ENCODE peak calls at places on chromosomes 6 and 20, in six cellular contexts. G, H, L, N, T and B are unnamed samples.

GRCh38 chr20:47677314-47678129 is 107.8 kb downstream of the SULF2 start:
- DNase-seq in N (peak), H (peak), L (no peak), T (peak), G (peak), B (peak)

GRCh38 chr6:20438462-20439070 is 36.9 kb downstream of the E2F3 start:
- DNase-seq in G (no peak), H (no peak), N (no peak), L (no peak), T (no peak), B (no peak)

GRCh38 chr6:142313284-142313683 is 11.5 kb downstream of the ADGRG6 start:
- DNase-seq in H (peak), T (peak), L (no peak), N (no peak), G (no peak), B (no peak)

GRCh38 chr6:147384029-147384428 is 124.5 kb upstream of the SAMD5 start:
- DNase-seq in H (no peak), L (no peak), N (no peak), G (no peak), T (no peak), B (no peak)

GRCh38 chr6:75882734-75883133 is 133.7 kb downstream of the MYO6 start:
- DNase-seq in T (no peak), N (no peak), H (no peak), L (no peak), G (no peak), B (no peak)

GRCh38 chr6:32905078-32905477 is 35.8 kb downstream of the HLA-DMB start:
- DNase-seq in T (no peak), G (no peak), N (no peak), H (no peak), L (no peak), B (no peak)

GRCh38 chr6:158978752-158979151 is 21.2 kb downstream of the RSPH3 start:
- DNase-seq in T (no peak), H (no peak), L (no peak), N (no peak), G (no peak), B (no peak)

GRCh38 chr6:27374824-27375612 is 13.5 kb upstream of the ZNF391 start:
- DNase-seq in T (no peak), H (peak), N (peak), L (no peak), G (peak), B (peak)

GRCh38 chr20:24139846-24140245 is 151.3 kb upstream of the GGTLC1 start:
- DNase-seq in G (no peak), N (no peak), T (no peak), H (no peak), L (no peak), B (no peak)

GRCh38 chr6:84050408-84050807 is 16.8 kb downstream of the MRAP2 start:
- DNase-seq in L (no peak), G (no peak), N (peak), H (no peak), T (no peak), B (peak)

GRCh38 chr20:10864076-10864672 is 190.4 kb upstream of the JAG1 start:
- DNase-seq in T (peak), L (no peak), G (no peak), H (no peak), N (no peak), B (peak)

GRCh38 chr20:47574616-47575401 is 73.1 kb downstream of the NCOA3 start:
- DNase-seq in N (peak), T (peak), L (no peak), H (peak), G (no peak), B (peak)

GRCh38 chr6:127516676-127517273 is 2.4 kb downstream of the MTCL3 start:
- DNase-seq in L (no peak), T (peak), G (peak), N (peak), H (peak), B (peak)

GRCh38 chr6:53437557-53438202 is 88.9 kb upstream of the ELOVL5 start:
- DNase-seq in N (peak), L (peak), G (peak), H (peak), T (peak), B (peak)

GRCh38 chr20:59705651-59706101 is 101.3 kb downstream of the PHACTR3 start:
- DNase-seq in N (no peak), L (no peak), G (no peak), T (no peak), H (no peak), B (peak)
- TF ChIP-seq MYC in N (no peak), L (no peak), G (no peak), T (no peak), H (no peak), B (no peak)

GRCh38 chr6:149028767-149029405 is 282.1 kb downstream of the UST start:
- DNase-seq in T (peak), L (peak), H (peak), N (peak), G (peak), B (peak)

GRCh38 chr6:149032599-149033405 is 284.7 kb upstream of the TAB2 start:
- DNase-seq in L (peak), T (peak), G (peak), N (no peak), H (no peak), B (peak)

GRCh38 chr6:149033454-149034241 is 283.9 kb upstream of the TAB2 start:
- DNase-seq in H (no peak), T (no peak), L (peak), G (no peak), N (no peak), B (no peak)

GRCh38 chr6:149031545-149032317 is 284.9 kb downstream of the UST start:
- DNase-seq in T (peak), N (no peak), H (no peak), L (no peak), G (peak), B (peak)

DNA sequence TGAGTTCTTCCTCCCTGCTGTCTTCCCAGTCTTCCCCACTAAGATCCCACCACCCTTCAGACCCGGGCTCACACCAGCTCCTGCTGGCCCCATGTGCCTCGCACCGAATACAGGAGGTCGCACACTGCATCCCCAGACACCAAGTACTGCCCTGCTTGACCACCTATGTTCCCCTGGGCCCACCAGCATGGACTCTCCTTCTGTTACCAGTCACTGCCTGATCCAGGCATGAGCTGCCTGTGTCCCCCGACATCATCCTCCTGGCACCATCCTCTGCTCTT is 285.3 kb upstream of the TAB2 start:
- DNase-seq in T (no peak), L (no peak), G (no peak), H (no peak), N (no peak), B (no peak)
- TF ChIP-seq POLR2A in T (no peak), L (peak), G (no peak), H (no peak), N (no peak), B (no peak)

DNA sequence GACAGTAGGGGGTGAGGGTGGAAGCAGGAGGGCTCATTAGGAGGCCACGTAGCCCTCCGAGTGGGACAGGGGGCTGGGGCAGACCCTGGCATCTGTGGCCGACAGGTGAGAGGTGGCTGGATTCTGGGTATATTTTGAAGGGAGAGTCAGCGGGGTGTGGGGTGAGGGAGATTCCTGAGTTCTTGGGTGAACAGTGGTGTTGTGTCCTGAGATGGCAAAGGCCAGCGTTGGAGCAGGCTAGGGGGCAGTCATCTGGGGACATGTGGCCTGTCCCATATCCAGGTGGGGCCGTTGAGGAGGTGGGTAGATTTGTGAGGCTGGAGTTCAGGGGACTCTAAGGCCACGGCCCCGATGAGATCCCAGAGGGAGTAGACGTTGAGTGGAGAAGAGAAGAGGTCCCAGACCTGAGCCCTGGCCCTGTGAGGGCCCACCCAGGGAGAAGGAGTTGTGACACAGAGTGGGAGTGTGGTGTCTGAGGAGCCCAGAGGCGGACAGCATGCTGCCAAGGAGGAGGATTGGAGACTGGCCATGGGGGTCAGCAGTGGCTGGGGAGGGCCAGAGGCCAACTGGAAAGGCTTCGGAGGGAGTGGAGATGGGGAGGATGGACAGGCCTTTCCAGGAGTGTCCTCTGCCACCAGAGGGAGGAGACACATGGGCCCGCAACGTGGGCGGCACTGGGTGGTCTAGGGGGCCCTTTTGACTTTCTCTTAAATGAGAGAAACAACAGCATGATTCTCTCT is 19.6 kb downstream of the PACSIN1 start:
- DNase-seq in N (no peak), H (no peak), G (no peak), T (no peak), L (no peak), B (no peak)
- TF ChIP-seq MYC in N (no peak), H (no peak), G (no peak), T (no peak), L (no peak), B (no peak)

GRCh38 chr20:59006864-59007757 is at the start of gene CTSZ:
- DNase-seq in H (peak), L (no peak), G (no peak), T (peak), N (peak), B (peak)
- TF ChIP-seq POLR2A in H (peak), L (peak), G (no peak), T (peak), N (no peak), B (peak)

GRCh38 chr6:300494-301198 is 8.4 kb downstream of the DUSP22 start:
- DNase-seq in L (no peak), G (no peak), T (no peak), H (no peak), N (no peak), B (no peak)
- TF ChIP-seq MYC in L (no peak), G (no peak), T (no peak), H (no peak), N (no peak), B (no peak)

GRCh38 chr6:156777577-156777865 is 343 bp downstream of the ARID1B start:
- DNase-seq in N (peak), L (no peak), T (no peak), H (no peak), G (no peak), B (no peak)

GRCh38 chr6:156780117-156780641 is 3.0 kb downstream of the ARID1B start:
- DNase-seq in G (peak), T (peak), H (peak), L (peak), N (peak), B (peak)

GRCh38 chr6:156779206-156780116 is 2.3 kb downstream of the ARID1B start:
- DNase-seq in G (peak), T (peak), N (peak), L (no peak), H (peak), B (peak)

GRCh38 chr6:156777866-156778614 is 862 bp downstream of the ARID1B start:
- DNase-seq in H (peak), T (peak), N (peak), G (peak), L (no peak), B (peak)

DNA sequence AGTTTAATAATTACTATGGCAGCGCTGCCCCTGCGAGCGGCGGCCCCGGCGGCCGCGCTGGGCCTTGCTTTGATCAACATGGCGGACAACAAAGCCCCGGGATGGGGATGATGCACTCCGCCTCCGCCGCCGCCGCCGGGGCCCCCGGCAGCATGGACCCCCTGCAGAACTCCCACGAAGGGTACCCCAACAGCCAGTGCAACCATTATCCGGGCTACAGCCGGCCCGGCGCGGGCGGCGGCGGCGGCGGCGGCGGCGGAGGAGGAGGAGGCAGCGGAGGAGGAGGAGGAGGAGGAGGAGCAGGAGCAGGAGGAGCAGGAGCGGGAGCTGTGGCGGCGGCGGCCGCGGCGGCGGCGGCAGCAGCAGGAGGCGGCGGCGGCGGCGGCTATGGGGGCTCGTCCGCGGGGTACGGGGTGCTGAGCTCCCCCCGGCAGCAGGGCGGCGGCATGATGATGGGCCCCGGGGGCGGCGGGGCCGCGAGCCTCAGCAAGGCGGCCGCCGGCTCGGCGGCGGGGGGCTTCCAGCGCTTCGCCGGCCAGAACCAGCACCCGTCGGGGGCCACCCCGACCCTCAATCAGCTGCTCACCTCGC is 1.5 kb downstream of the ARID1B start:
- DNase-seq in T (peak), H (peak), N (peak), G (peak), L (no peak), B (peak)
- TF ChIP-seq POLR2A in T (peak), H (peak), N (no peak), G (peak), L (peak), B (no peak)

GRCh38 chr6:51891784-51892183 is 195.6 kb downstream of the PKHD1 start:
- DNase-seq in N (no peak), G (no peak), T (no peak), L (no peak), H (no peak), B (no peak)
- TF ChIP-seq MYC in N (no peak), G (no peak), T (no peak), L (no peak), H (no peak), B (no peak)